ENCODE peak calls at places on chromosomes 6 and 20, in nine cellular contexts. One of them, this sample, is unnamed.

GRCh38 chr6:44869321-44869897 is 458.7 kb upstream of the RUNX2 start:
- DNase-seq in HFFc6: no peak
- DNase-seq in neural crest cell: no peak
- DNase-seq in foreskin keratinocyte: peak
- DNase-seq in T-helper 9 cell: no peak
- DNase-seq in Calu3: no peak
- DNase-seq in activated naive CD4-positive, alpha-beta T cell: no peak
- DNase-seq in activated CD8-positive, alpha-beta memory T cell treated with anti-CD3 and anti-CD28 coated beads, Interleukin-2, amount 10 ng/mL, durations not matched to agents 7 days and 5 days: peak
- DNase-seq in activated naive CD8-positive, alpha-beta T cell treated with anti-CD3 and anti-CD28 coated beads, Interleukin-2, amount 50 U/mL, for 24 hours: no peak
- DNase-seq in this sample: no peak

GRCh38 chr6:2047855-2048254 is 197.6 kb downstream of the GMDS start:
- DNase-seq in HFFc6: no peak
- DNase-seq in neural crest cell: no peak
- DNase-seq in foreskin keratinocyte: no peak
- DNase-seq in T-helper 9 cell: no peak
- DNase-seq in Calu3: no peak
- DNase-seq in activated naive CD4-positive, alpha-beta T cell: no peak
- DNase-seq in activated CD8-positive, alpha-beta memory T cell treated with anti-CD3 and anti-CD28 coated beads, Interleukin-2, amount 10 ng/mL, durations not matched to agents 7 days and 5 days: no peak
- DNase-seq in activated naive CD8-positive, alpha-beta T cell treated with anti-CD3 and anti-CD28 coated beads, Interleukin-2, amount 50 U/mL, for 24 hours: no peak
- DNase-seq in this sample: no peak

GRCh38 chr6:158408552-158409130 is 96.4 kb downstream of the TULP4 start:
- DNase-seq in HFFc6: peak
- DNase-seq in neural crest cell: peak
- DNase-seq in foreskin keratinocyte: no peak
- DNase-seq in T-helper 9 cell: no peak
- DNase-seq in Calu3: no peak
- DNase-seq in activated naive CD4-positive, alpha-beta T cell: no peak
- DNase-seq in activated CD8-positive, alpha-beta memory T cell treated with anti-CD3 and anti-CD28 coated beads, Interleukin-2, amount 10 ng/mL, durations not matched to agents 7 days and 5 days: no peak
- DNase-seq in activated naive CD8-positive, alpha-beta T cell treated with anti-CD3 and anti-CD28 coated beads, Interleukin-2, amount 50 U/mL, for 24 hours: no peak
- DNase-seq in this sample: no peak

GRCh38 chr6:35417979-35418661 is 34.0 kb upstream of the FANCE start:
- DNase-seq in HFFc6: no peak
- DNase-seq in neural crest cell: no peak
- DNase-seq in foreskin keratinocyte: no peak
- DNase-seq in T-helper 9 cell: no peak
- DNase-seq in Calu3: no peak
- DNase-seq in activated naive CD4-positive, alpha-beta T cell: no peak
- DNase-seq in activated CD8-positive, alpha-beta memory T cell treated with anti-CD3 and anti-CD28 coated beads, Interleukin-2, amount 10 ng/mL, durations not matched to agents 7 days and 5 days: peak
- DNase-seq in activated naive CD8-positive, alpha-beta T cell treated with anti-CD3 and anti-CD28 coated beads, Interleukin-2, amount 50 U/mL, for 24 hours: no peak
- DNase-seq in this sample: no peak

GRCh38 chr6:31712296-31712695 is 2.9 kb upstream of the LY6G6D start:
- DNase-seq in HFFc6: no peak
- DNase-seq in neural crest cell: no peak
- DNase-seq in foreskin keratinocyte: peak
- DNase-seq in T-helper 9 cell: no peak
- DNase-seq in Calu3: peak
- DNase-seq in activated naive CD4-positive, alpha-beta T cell: no peak
- DNase-seq in activated CD8-positive, alpha-beta memory T cell treated with anti-CD3 and anti-CD28 coated beads, Interleukin-2, amount 10 ng/mL, durations not matched to agents 7 days and 5 days: no peak
- DNase-seq in activated naive CD8-positive, alpha-beta T cell treated with anti-CD3 and anti-CD28 coated beads, Interleukin-2, amount 50 U/mL, for 24 hours: no peak
- DNase-seq in this sample: no peak

GRCh38 chr6:163667372-163668060 is 253.0 kb downstream of the QKI start:
- DNase-seq in HFFc6: no peak
- DNase-seq in neural crest cell: no peak
- DNase-seq in foreskin keratinocyte: no peak
- DNase-seq in T-helper 9 cell: no peak
- DNase-seq in Calu3: no peak
- DNase-seq in activated naive CD4-positive, alpha-beta T cell: no peak
- DNase-seq in activated CD8-positive, alpha-beta memory T cell treated with anti-CD3 and anti-CD28 coated beads, Interleukin-2, amount 10 ng/mL, durations not matched to agents 7 days and 5 days: no peak
- DNase-seq in activated naive CD8-positive, alpha-beta T cell treated with anti-CD3 and anti-CD28 coated beads, Interleukin-2, amount 50 U/mL, for 24 hours: peak
- DNase-seq in this sample: no peak

GRCh38 chr6:133991096-133991593 is 38.1 kb downstream of the TBPL1 start:
- DNase-seq in HFFc6: peak
- DNase-seq in neural crest cell: no peak
- DNase-seq in foreskin keratinocyte: no peak
- DNase-seq in T-helper 9 cell: no peak
- DNase-seq in Calu3: no peak
- DNase-seq in activated naive CD4-positive, alpha-beta T cell: no peak
- DNase-seq in activated CD8-positive, alpha-beta memory T cell treated with anti-CD3 and anti-CD28 coated beads, Interleukin-2, amount 10 ng/mL, durations not matched to agents 7 days and 5 days: no peak
- DNase-seq in activated naive CD8-positive, alpha-beta T cell treated with anti-CD3 and anti-CD28 coated beads, Interleukin-2, amount 50 U/mL, for 24 hours: no peak
- DNase-seq in this sample: no peak

GRCh38 chr6:138597336-138597735 is 98.0 kb upstream of the NHSL1 start:
- DNase-seq in HFFc6: no peak
- DNase-seq in neural crest cell: no peak
- DNase-seq in foreskin keratinocyte: no peak
- DNase-seq in T-helper 9 cell: no peak
- DNase-seq in Calu3: no peak
- DNase-seq in activated naive CD4-positive, alpha-beta T cell: no peak
- DNase-seq in activated CD8-positive, alpha-beta memory T cell treated with anti-CD3 and anti-CD28 coated beads, Interleukin-2, amount 10 ng/mL, durations not matched to agents 7 days and 5 days: no peak
- DNase-seq in activated naive CD8-positive, alpha-beta T cell treated with anti-CD3 and anti-CD28 coated beads, Interleukin-2, amount 50 U/mL, for 24 hours: no peak
- DNase-seq in this sample: no peak

GRCh38 chr20:38872491-38873049 is 53.6 kb upstream of the FAM83D start:
- DNase-seq in HFFc6: no peak
- DNase-seq in neural crest cell: no peak
- DNase-seq in foreskin keratinocyte: no peak
- DNase-seq in T-helper 9 cell: no peak
- DNase-seq in Calu3: no peak
- DNase-seq in activated naive CD4-positive, alpha-beta T cell: no peak
- DNase-seq in activated CD8-positive, alpha-beta memory T cell treated with anti-CD3 and anti-CD28 coated beads, Interleukin-2, amount 10 ng/mL, durations not matched to agents 7 days and 5 days: no peak
- DNase-seq in activated naive CD8-positive, alpha-beta T cell treated with anti-CD3 and anti-CD28 coated beads, Interleukin-2, amount 50 U/mL, for 24 hours: no peak
- DNase-seq in this sample: no peak

GRCh38 chr6:56359201-56359899 is 112.0 kb upstream of the COL21A1 start:
- DNase-seq in HFFc6: peak
- DNase-seq in neural crest cell: peak
- DNase-seq in foreskin keratinocyte: peak
- DNase-seq in T-helper 9 cell: peak
- DNase-seq in Calu3: peak
- DNase-seq in activated naive CD4-positive, alpha-beta T cell: no peak
- DNase-seq in activated CD8-positive, alpha-beta memory T cell treated with anti-CD3 and anti-CD28 coated beads, Interleukin-2, amount 10 ng/mL, durations not matched to agents 7 days and 5 days: peak
- DNase-seq in activated naive CD8-positive, alpha-beta T cell treated with anti-CD3 and anti-CD28 coated beads, Interleukin-2, amount 50 U/mL, for 24 hours: peak
- DNase-seq in this sample: peak

GRCh38 chr6:13924146-13924948 is 405 bp upstream of the RNF182 start:
- DNase-seq in HFFc6: peak
- DNase-seq in neural crest cell: peak
- DNase-seq in foreskin keratinocyte: no peak
- DNase-seq in T-helper 9 cell: peak
- DNase-seq in Calu3: no peak
- DNase-seq in activated naive CD4-positive, alpha-beta T cell: no peak
- DNase-seq in activated CD8-positive, alpha-beta memory T cell treated with anti-CD3 and anti-CD28 coated beads, Interleukin-2, amount 10 ng/mL, durations not matched to agents 7 days and 5 days: peak
- DNase-seq in activated naive CD8-positive, alpha-beta T cell treated with anti-CD3 and anti-CD28 coated beads, Interleukin-2, amount 50 U/mL, for 24 hours: peak
- DNase-seq in this sample: no peak

GRCh38 chr20:10982692-10983091 is 308.9 kb upstream of the JAG1 start:
- DNase-seq in HFFc6: peak
- DNase-seq in neural crest cell: no peak
- DNase-seq in foreskin keratinocyte: peak
- DNase-seq in T-helper 9 cell: no peak
- DNase-seq in Calu3: no peak
- DNase-seq in activated naive CD4-positive, alpha-beta T cell: no peak
- DNase-seq in activated CD8-positive, alpha-beta memory T cell treated with anti-CD3 and anti-CD28 coated beads, Interleukin-2, amount 10 ng/mL, durations not matched to agents 7 days and 5 days: no peak
- DNase-seq in activated naive CD8-positive, alpha-beta T cell treated with anti-CD3 and anti-CD28 coated beads, Interleukin-2, amount 50 U/mL, for 24 hours: no peak
- DNase-seq in this sample: no peak

GRCh38 chr6:33683051-33683571 is 28.4 kb downstream of the UQCC2 start:
- DNase-seq in HFFc6: no peak
- DNase-seq in neural crest cell: no peak
- DNase-seq in foreskin keratinocyte: no peak
- DNase-seq in T-helper 9 cell: peak
- DNase-seq in Calu3: no peak
- DNase-seq in activated naive CD4-positive, alpha-beta T cell: no peak
- DNase-seq in activated CD8-positive, alpha-beta memory T cell treated with anti-CD3 and anti-CD28 coated beads, Interleukin-2, amount 10 ng/mL, durations not matched to agents 7 days and 5 days: peak
- DNase-seq in activated naive CD8-positive, alpha-beta T cell treated with anti-CD3 and anti-CD28 coated beads, Interleukin-2, amount 50 U/mL, for 24 hours: peak
- DNase-seq in this sample: no peak

GRCh38 chr6:163147988-163148387 is 266.5 kb upstream of the QKI start:
- DNase-seq in HFFc6: no peak
- DNase-seq in neural crest cell: no peak
- DNase-seq in foreskin keratinocyte: no peak
- DNase-seq in T-helper 9 cell: no peak
- DNase-seq in Calu3: no peak
- DNase-seq in activated naive CD4-positive, alpha-beta T cell: no peak
- DNase-seq in activated CD8-positive, alpha-beta memory T cell treated with anti-CD3 and anti-CD28 coated beads, Interleukin-2, amount 10 ng/mL, durations not matched to agents 7 days and 5 days: no peak
- DNase-seq in activated naive CD8-positive, alpha-beta T cell treated with anti-CD3 and anti-CD28 coated beads, Interleukin-2, amount 50 U/mL, for 24 hours: no peak
- DNase-seq in this sample: no peak

GRCh38 chr6:14038636-14039035 is 78.9 kb upstream of the CD83 start:
- DNase-seq in HFFc6: no peak
- DNase-seq in neural crest cell: no peak
- DNase-seq in foreskin keratinocyte: no peak
- DNase-seq in T-helper 9 cell: no peak
- DNase-seq in Calu3: no peak
- DNase-seq in activated naive CD4-positive, alpha-beta T cell: no peak
- DNase-seq in activated CD8-positive, alpha-beta memory T cell treated with anti-CD3 and anti-CD28 coated beads, Interleukin-2, amount 10 ng/mL, durations not matched to agents 7 days and 5 days: no peak
- DNase-seq in activated naive CD8-positive, alpha-beta T cell treated with anti-CD3 and anti-CD28 coated beads, Interleukin-2, amount 50 U/mL, for 24 hours: no peak
- DNase-seq in this sample: no peak

GRCh38 chr6:4103929-4104328 is 25.0 kb upstream of the FAM217A start:
- DNase-seq in HFFc6: no peak
- DNase-seq in neural crest cell: no peak
- DNase-seq in foreskin keratinocyte: peak
- DNase-seq in T-helper 9 cell: no peak
- DNase-seq in Calu3: peak
- DNase-seq in activated naive CD4-positive, alpha-beta T cell: no peak
- DNase-seq in activated CD8-positive, alpha-beta memory T cell treated with anti-CD3 and anti-CD28 coated beads, Interleukin-2, amount 10 ng/mL, durations not matched to agents 7 days and 5 days: no peak
- DNase-seq in activated naive CD8-positive, alpha-beta T cell treated with anti-CD3 and anti-CD28 coated beads, Interleukin-2, amount 50 U/mL, for 24 hours: no peak
- DNase-seq in this sample: no peak

GRCh38 chr6:93423542-93423941 is 4.2 kb upstream of the EPHA7 start:
- DNase-seq in HFFc6: no peak
- DNase-seq in neural crest cell: peak
- DNase-seq in foreskin keratinocyte: no peak
- DNase-seq in T-helper 9 cell: no peak
- DNase-seq in Calu3: peak
- DNase-seq in activated naive CD4-positive, alpha-beta T cell: no peak
- DNase-seq in activated CD8-positive, alpha-beta memory T cell treated with anti-CD3 and anti-CD28 coated beads, Interleukin-2, amount 10 ng/mL, durations not matched to agents 7 days and 5 days: no peak
- DNase-seq in activated naive CD8-positive, alpha-beta T cell treated with anti-CD3 and anti-CD28 coated beads, Interleukin-2, amount 50 U/mL, for 24 hours: peak
- DNase-seq in this sample: no peak

GRCh38 chr6:25179051-25179778 is 100.0 kb upstream of the CARMIL1 start:
- DNase-seq in HFFc6: peak
- DNase-seq in neural crest cell: no peak
- DNase-seq in foreskin keratinocyte: no peak
- DNase-seq in T-helper 9 cell: no peak
- DNase-seq in Calu3: no peak
- DNase-seq in activated naive CD4-positive, alpha-beta T cell: no peak
- DNase-seq in activated CD8-positive, alpha-beta memory T cell treated with anti-CD3 and anti-CD28 coated beads, Interleukin-2, amount 10 ng/mL, durations not matched to agents 7 days and 5 days: no peak
- DNase-seq in activated naive CD8-positive, alpha-beta T cell treated with anti-CD3 and anti-CD28 coated beads, Interleukin-2, amount 50 U/mL, for 24 hours: no peak
- DNase-seq in this sample: no peak

GRCh38 chr20:62900692-62901584 is 25.4 kb downstream of the DIDO1 start:
- DNase-seq in HFFc6: no peak
- DNase-seq in neural crest cell: no peak
- DNase-seq in foreskin keratinocyte: peak
- DNase-seq in T-helper 9 cell: no peak
- DNase-seq in Calu3: peak
- DNase-seq in activated naive CD4-positive, alpha-beta T cell: no peak
- DNase-seq in activated CD8-positive, alpha-beta memory T cell treated with anti-CD3 and anti-CD28 coated beads, Interleukin-2, amount 10 ng/mL, durations not matched to agents 7 days and 5 days: no peak
- DNase-seq in activated naive CD8-positive, alpha-beta T cell treated with anti-CD3 and anti-CD28 coated beads, Interleukin-2, amount 50 U/mL, for 24 hours: no peak
- DNase-seq in this sample: no peak

GRCh38 chr6:130965657-130966056 is 97.4 kb downstream of the EPB41L2 start:
- DNase-seq in HFFc6: peak
- DNase-seq in neural crest cell: no peak
- DNase-seq in foreskin keratinocyte: peak
- DNase-seq in T-helper 9 cell: no peak
- DNase-seq in Calu3: no peak
- DNase-seq in activated naive CD4-positive, alpha-beta T cell: no peak
- DNase-seq in activated CD8-positive, alpha-beta memory T cell treated with anti-CD3 and anti-CD28 coated beads, Interleukin-2, amount 10 ng/mL, durations not matched to agents 7 days and 5 days: no peak
- DNase-seq in activated naive CD8-positive, alpha-beta T cell treated with anti-CD3 and anti-CD28 coated beads, Interleukin-2, amount 50 U/mL, for 24 hours: no peak
- DNase-seq in this sample: no peak

GRCh38 chr6:71190809-71191208 is 97.8 kb upstream of the OGFRL1 start:
- DNase-seq in HFFc6: peak
- DNase-seq in neural crest cell: no peak
- DNase-seq in foreskin keratinocyte: no peak
- DNase-seq in T-helper 9 cell: no peak
- DNase-seq in Calu3: no peak
- DNase-seq in activated naive CD4-positive, alpha-beta T cell: no peak
- DNase-seq in activated CD8-positive, alpha-beta memory T cell treated with anti-CD3 and anti-CD28 coated beads, Interleukin-2, amount 10 ng/mL, durations not matched to agents 7 days and 5 days: no peak
- DNase-seq in activated naive CD8-positive, alpha-beta T cell treated with anti-CD3 and anti-CD28 coated beads, Interleukin-2, amount 50 U/mL, for 24 hours: no peak
- DNase-seq in this sample: no peak

GRCh38 chr6:125781307-125781868 is 9.4 kb upstream of the NCOA7 start:
- DNase-seq in HFFc6: peak
- DNase-seq in neural crest cell: no peak
- DNase-seq in foreskin keratinocyte: no peak
- DNase-seq in T-helper 9 cell: peak
- DNase-seq in Calu3: no peak
- DNase-seq in activated naive CD4-positive, alpha-beta T cell: no peak
- DNase-seq in activated CD8-positive, alpha-beta memory T cell treated with anti-CD3 and anti-CD28 coated beads, Interleukin-2, amount 10 ng/mL, durations not matched to agents 7 days and 5 days: peak
- DNase-seq in activated naive CD8-positive, alpha-beta T cell treated with anti-CD3 and anti-CD28 coated beads, Interleukin-2, amount 50 U/mL, for 24 hours: peak
- DNase-seq in this sample: no peak

GRCh38 chr6:134217110-134217509 is 100.8 kb downstream of the SGK1 start:
- DNase-seq in HFFc6: peak
- DNase-seq in neural crest cell: no peak
- DNase-seq in foreskin keratinocyte: no peak
- DNase-seq in T-helper 9 cell: no peak
- DNase-seq in Calu3: no peak
- DNase-seq in activated naive CD4-positive, alpha-beta T cell: no peak
- DNase-seq in activated CD8-positive, alpha-beta memory T cell treated with anti-CD3 and anti-CD28 coated beads, Interleukin-2, amount 10 ng/mL, durations not matched to agents 7 days and 5 days: no peak
- DNase-seq in activated naive CD8-positive, alpha-beta T cell treated with anti-CD3 and anti-CD28 coated beads, Interleukin-2, amount 50 U/mL, for 24 hours: no peak
- DNase-seq in this sample: no peak

GRCh38 chr6:17630511-17631073 is 30.5 kb downstream of the FAM8A1 start:
- DNase-seq in HFFc6: no peak
- DNase-seq in neural crest cell: no peak
- DNase-seq in foreskin keratinocyte: no peak
- DNase-seq in T-helper 9 cell: no peak
- DNase-seq in Calu3: no peak
- DNase-seq in activated naive CD4-positive, alpha-beta T cell: no peak
- DNase-seq in activated CD8-positive, alpha-beta memory T cell treated with anti-CD3 and anti-CD28 coated beads, Interleukin-2, amount 10 ng/mL, durations not matched to agents 7 days and 5 days: no peak
- DNase-seq in activated naive CD8-positive, alpha-beta T cell treated with anti-CD3 and anti-CD28 coated beads, Interleukin-2, amount 50 U/mL, for 24 hours: no peak
- DNase-seq in this sample: no peak

GRCh38 chr6:12490376-12490903 is 200.3 kb downstream of the EDN1 start:
- DNase-seq in HFFc6: peak
- DNase-seq in neural crest cell: no peak
- DNase-seq in foreskin keratinocyte: no peak
- DNase-seq in T-helper 9 cell: no peak
- DNase-seq in Calu3: no peak
- DNase-seq in activated naive CD4-positive, alpha-beta T cell: no peak
- DNase-seq in activated CD8-positive, alpha-beta memory T cell treated with anti-CD3 and anti-CD28 coated beads, Interleukin-2, amount 10 ng/mL, durations not matched to agents 7 days and 5 days: no peak
- DNase-seq in activated naive CD8-positive, alpha-beta T cell treated with anti-CD3 and anti-CD28 coated beads, Interleukin-2, amount 50 U/mL, for 24 hours: no peak
- DNase-seq in this sample: no peak

This sample was measured in effector memory CD8-positive, alpha-beta T cell.